ENCODE peak calls at places on chromosomes 2 and 18, in ten cellular contexts. One of them, this sample, is unnamed.

GRCh38 chr2:241649927-241650326 is 12.4 kb downstream of the ATG4B start:
- DNase-seq in epithelial cell of esophagus: no peak
- DNase-seq in islet precursor cell: no peak
- DNase-seq in SHP77: no peak
- DNase-seq in activated naive CD8-positive, alpha-beta T cell treated with anti-CD3 and anti-CD28 coated beads, Interleukin-2, amount 10 ng/mL, durations not matched to agents 7 days and 5 days: no peak
- DNase-seq in CD8-positive, alpha-beta T cell: no peak
- DNase-seq in heart left ventricle: no peak
- DNase-seq in MM.1S: no peak
- DNase-seq in GM23248: no peak
- DNase-seq in NCI-H2081: no peak
- DNase-seq in this sample: no peak

GRCh38 chr2:239095475-239095874 is 247.6 kb downstream of the TWIST2 start:
- DNase-seq in GM23248: no peak
- DNase-seq in activated naive CD8-positive, alpha-beta T cell treated with anti-CD3 and anti-CD28 coated beads, Interleukin-2, amount 10 ng/mL, durations not matched to agents 7 days and 5 days: no peak
- DNase-seq in heart left ventricle: no peak
- DNase-seq in epithelial cell of esophagus: no peak
- DNase-seq in CD8-positive, alpha-beta T cell: no peak
- DNase-seq in islet precursor cell: no peak
- DNase-seq in SHP77: no peak
- DNase-seq in NCI-H2081: no peak
- DNase-seq in MM.1S: no peak
- DNase-seq in this sample: no peak

GRCh38 chr18:79904357-79905147 is 46.9 kb downstream of the SLC66A2 start:
- DNase-seq in MM.1S: no peak
- DNase-seq in SHP77: no peak
- DNase-seq in NCI-H2081: no peak
- DNase-seq in epithelial cell of esophagus: peak
- DNase-seq in GM23248: no peak
- DNase-seq in activated naive CD8-positive, alpha-beta T cell treated with anti-CD3 and anti-CD28 coated beads, Interleukin-2, amount 10 ng/mL, durations not matched to agents 7 days and 5 days: no peak
- DNase-seq in islet precursor cell: peak
- DNase-seq in heart left ventricle: peak
- DNase-seq in CD8-positive, alpha-beta T cell: peak
- DNase-seq in this sample: no peak

GRCh38 chr2:138536302-138536701 is 34.7 kb downstream of the SPOPL start:
- DNase-seq in NCI-H2081: peak
- DNase-seq in CD8-positive, alpha-beta T cell: no peak
- DNase-seq in MM.1S: no peak
- DNase-seq in epithelial cell of esophagus: peak
- DNase-seq in heart left ventricle: no peak
- DNase-seq in SHP77: no peak
- DNase-seq in activated naive CD8-positive, alpha-beta T cell treated with anti-CD3 and anti-CD28 coated beads, Interleukin-2, amount 10 ng/mL, durations not matched to agents 7 days and 5 days: no peak
- DNase-seq in islet precursor cell: peak
- DNase-seq in GM23248: peak
- DNase-seq in this sample: no peak

GRCh38 chr2:215736653-215737290 is 276.6 kb downstream of the MREG start:
- DNase-seq in islet precursor cell: peak
- DNase-seq in GM23248: peak
- DNase-seq in NCI-H2081: no peak
- DNase-seq in epithelial cell of esophagus: peak
- DNase-seq in MM.1S: no peak
- DNase-seq in heart left ventricle: no peak
- DNase-seq in activated naive CD8-positive, alpha-beta T cell treated with anti-CD3 and anti-CD28 coated beads, Interleukin-2, amount 10 ng/mL, durations not matched to agents 7 days and 5 days: no peak
- DNase-seq in SHP77: no peak
- DNase-seq in CD8-positive, alpha-beta T cell: no peak
- DNase-seq in this sample: no peak

GRCh38 chr2:176002684-176003225 is 688 bp upstream of the LNPK start:
- DNase-seq in NCI-H2081: peak
- DNase-seq in MM.1S: no peak
- DNase-seq in heart left ventricle: no peak
- DNase-seq in activated naive CD8-positive, alpha-beta T cell treated with anti-CD3 and anti-CD28 coated beads, Interleukin-2, amount 10 ng/mL, durations not matched to agents 7 days and 5 days: no peak
- DNase-seq in CD8-positive, alpha-beta T cell: no peak
- DNase-seq in SHP77: peak
- DNase-seq in GM23248: peak
- DNase-seq in islet precursor cell: no peak
- DNase-seq in epithelial cell of esophagus: peak
- DNase-seq in this sample: no peak

GRCh38 chr2:28693223-28693622 is 58.4 kb upstream of the PPP1CB start:
- DNase-seq in SHP77: no peak
- DNase-seq in heart left ventricle: no peak
- DNase-seq in GM23248: no peak
- DNase-seq in islet precursor cell: no peak
- DNase-seq in MM.1S: no peak
- DNase-seq in NCI-H2081: no peak
- DNase-seq in activated naive CD8-positive, alpha-beta T cell treated with anti-CD3 and anti-CD28 coated beads, Interleukin-2, amount 10 ng/mL, durations not matched to agents 7 days and 5 days: no peak
- DNase-seq in epithelial cell of esophagus: no peak
- DNase-seq in CD8-positive, alpha-beta T cell: no peak
- DNase-seq in this sample: no peak

GRCh38 chr2:50448556-50448955 is 583.4 kb downstream of the NRXN1 start:
- DNase-seq in islet precursor cell: no peak
- DNase-seq in heart left ventricle: no peak
- DNase-seq in MM.1S: no peak
- DNase-seq in epithelial cell of esophagus: no peak
- DNase-seq in GM23248: no peak
- DNase-seq in CD8-positive, alpha-beta T cell: no peak
- DNase-seq in activated naive CD8-positive, alpha-beta T cell treated with anti-CD3 and anti-CD28 coated beads, Interleukin-2, amount 10 ng/mL, durations not matched to agents 7 days and 5 days: no peak
- DNase-seq in NCI-H2081: peak
- DNase-seq in SHP77: no peak
- DNase-seq in this sample: no peak

This sample was measured in activated T-helper 2 cell treated with anti-CD3 and anti-CD28 coated beads, Interferon-gamma antibody, Interleukin-2, Interleukin-4, amounts not matched to agents 10 μg/mL and 5 μg/mL and 100 μg/mL, durations not matched to agents 14 hours and 24 hours and 36 hours.